ENCODE peak calls at places on chromosomes 12 and 14, in four cellular contexts. Q is upper lobe of left lung, L is tibial nerve, R is suprapubic skin. U is an unnamed sample.

GRCh38 chr14:53470351-53471043 is 317.4 kb upstream of the DDHD1 start:
- DNase-seq in L (no peak), Q (no peak), R (no peak), U (no peak)

GRCh38 chr14:93549578-93549977 is 118.8 kb downstream of the UNC79 start:
- DNase-seq in L (no peak), Q (no peak), R (no peak), U (no peak)

GRCh38 chr12:9625019-9625418 is 17.3 kb upstream of the KLRB1 start:
- DNase-seq in Q (no peak), R (no peak), L (no peak), U (no peak)

GRCh38 chr12:94571556-94571955 is 78.8 kb downstream of the TMCC3 start:
- DNase-seq in L (no peak), R (no peak), Q (no peak), U (peak; percentile 81)

GRCh38 chr12:132067182-132067581 is 76.9 kb downstream of the DDX51 start:
- DNase-seq in R (no peak), L (no peak), Q (no peak), U (no peak)

GRCh38 chr12:126772171-126772864 is 1494.7 kb upstream of the TMEM132C start:
- DNase-seq in L (no peak), R (no peak), Q (no peak), U (peak; percentile 15)

GRCh38 chr14:94775875-94776217 is 5.9 kb upstream of the GSC start:
- DNase-seq in L (no peak), R (no peak), Q (no peak), U (no peak)

GRCh38 chr14:56004807-56005579 is 113.2 kb upstream of the PELI2 start:
- DNase-seq in L (no peak), Q (no peak), R (no peak), U (peak; percentile 69)

GRCh38 chr14:100538566-100539318 is 48.5 kb downstream of the BEGAIN start:
- DNase-seq in R (peak; percentile 65), Q (peak; percentile 84), L (peak; percentile 11), U (peak; percentile 4)

GRCh38 chr12:74539261-74539660 is 1.6 kb downstream of the ATXN7L3B start:
- DNase-seq in L (no peak), Q (no peak), R (no peak), U (no peak)

GRCh38 chr14:65854215-65854614 is 441.7 kb downstream of the FUT8 start:
- DNase-seq in R (no peak), Q (no peak), L (no peak), U (no peak)

GRCh38 chr12:94603434-94604068 is 46.8 kb downstream of the TMCC3 start:
- DNase-seq in L (no peak), Q (no peak), R (no peak), U (peak; percentile 69)

GRCh38 chr14:56905282-56905681 is 95.0 kb upstream of the OTX2 start:
- DNase-seq in L (no peak), Q (no peak), R (no peak), U (no peak)

GRCh38 chr12:124520258-124520657 is 47.2 kb downstream of the NCOR2 start:
- DNase-seq in Q (no peak), L (no peak), R (no peak), U (peak; percentile 44)

GRCh38 chr12:111156304-111156703 is 212.6 kb downstream of the PHETA1 start:
- DNase-seq in L (no peak), R (no peak), Q (no peak), U (no peak)

GRCh38 chr12:105882404-105882803 is 256.4 kb downstream of the NUAK1 start:
- DNase-seq in L (peak; percentile 38), R (peak; percentile 67), Q (no peak), U (no peak)

GRCh38 chr12:105876426-105876927 is 262.3 kb downstream of the NUAK1 start:
- DNase-seq in L (no peak), R (no peak), Q (no peak), U (no peak)

GRCh38 chr12:105878964-105879363 is 259.8 kb downstream of the NUAK1 start:
- DNase-seq in R (no peak), Q (no peak), L (no peak), U (no peak)

DNA sequence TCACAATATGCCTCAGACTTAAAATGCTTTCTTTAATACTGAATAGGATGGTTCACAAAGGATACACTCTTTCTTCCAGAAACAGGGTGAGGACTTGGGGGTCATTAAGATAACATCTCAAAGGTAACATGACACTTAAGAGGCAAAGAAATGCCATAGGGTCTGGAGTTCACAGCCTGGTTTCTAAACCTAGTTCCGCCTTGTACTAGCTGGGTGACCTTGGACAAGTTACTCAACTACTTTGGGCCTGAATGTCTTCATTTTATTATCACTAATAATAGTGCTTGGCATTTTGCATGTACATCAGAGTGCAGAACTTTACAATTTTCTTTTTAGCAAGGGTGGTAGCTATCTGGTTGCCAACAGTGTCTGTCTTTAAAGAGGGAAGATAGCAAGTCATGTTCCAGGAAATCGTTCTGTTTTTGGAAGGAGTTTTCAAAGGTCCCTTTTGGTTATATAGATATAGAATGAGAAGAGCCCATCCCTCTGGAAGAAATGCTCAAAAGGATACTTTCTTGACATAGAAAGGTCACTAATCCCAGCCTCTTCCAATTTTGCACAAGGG is 257.8 kb downstream of the NUAK1 start:
- DNase-seq in R (no peak), L (no peak), Q (no peak), U (no peak)
- TF ChIP-seq EP300 in R (no peak), L (no peak), Q (no peak), U (no peak)

DNA sequence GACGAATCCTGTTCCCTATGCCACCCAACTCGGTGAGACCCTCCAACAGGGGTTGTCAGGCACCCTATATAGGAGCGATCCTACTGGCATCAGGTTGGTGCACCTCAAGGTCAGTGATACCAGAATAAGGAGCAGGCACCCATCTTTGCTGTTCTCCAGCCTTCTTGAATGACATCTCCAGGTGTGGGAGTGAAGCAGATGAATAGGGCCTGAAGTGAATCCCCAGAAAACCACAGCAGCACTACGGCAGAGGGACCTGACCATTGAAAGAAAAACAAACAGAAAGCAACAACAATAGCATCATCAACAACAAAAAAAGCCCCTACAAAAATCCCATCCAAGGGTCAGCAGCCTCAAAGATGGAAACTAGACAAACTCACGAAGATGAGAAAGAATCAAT is 445.2 kb upstream of the ATP2B1 start:
- DNase-seq in Q (no peak), R (no peak), L (no peak), U (no peak)
- H3K4me1 ChIP-seq in Q (no peaks in the 10 kb centered on the region), R (no peaks in the 10 kb centered on the region), L (no peaks in the 10 kb centered on the region), U (no peaks in the 10 kb centered on the region)

DNA sequence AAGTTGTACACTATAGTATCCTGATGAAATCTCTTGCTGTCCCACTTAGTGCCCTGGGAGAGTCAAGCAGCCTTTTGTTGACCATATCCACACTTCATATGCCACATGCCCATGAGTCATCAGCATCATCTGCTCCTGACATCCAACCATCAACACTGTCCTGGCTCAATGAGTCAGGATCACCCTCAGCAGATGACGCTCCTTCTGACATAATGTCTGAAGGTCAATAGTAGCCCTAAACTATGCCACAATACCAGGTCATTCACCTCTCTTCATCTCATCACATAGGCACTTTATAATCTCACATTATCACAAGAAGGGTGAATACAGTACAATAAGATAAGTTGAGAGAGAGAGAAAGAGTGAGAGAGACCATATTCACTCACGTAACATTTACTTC is 369.0 kb upstream of the FAR2 start:
- DNase-seq in L (no peak), Q (no peak), R (no peak), U (peak; percentile 9)
- TF ChIP-seq EP300 in L (no peak), Q (no peak), R (no peak), U (no peak)

DNA sequence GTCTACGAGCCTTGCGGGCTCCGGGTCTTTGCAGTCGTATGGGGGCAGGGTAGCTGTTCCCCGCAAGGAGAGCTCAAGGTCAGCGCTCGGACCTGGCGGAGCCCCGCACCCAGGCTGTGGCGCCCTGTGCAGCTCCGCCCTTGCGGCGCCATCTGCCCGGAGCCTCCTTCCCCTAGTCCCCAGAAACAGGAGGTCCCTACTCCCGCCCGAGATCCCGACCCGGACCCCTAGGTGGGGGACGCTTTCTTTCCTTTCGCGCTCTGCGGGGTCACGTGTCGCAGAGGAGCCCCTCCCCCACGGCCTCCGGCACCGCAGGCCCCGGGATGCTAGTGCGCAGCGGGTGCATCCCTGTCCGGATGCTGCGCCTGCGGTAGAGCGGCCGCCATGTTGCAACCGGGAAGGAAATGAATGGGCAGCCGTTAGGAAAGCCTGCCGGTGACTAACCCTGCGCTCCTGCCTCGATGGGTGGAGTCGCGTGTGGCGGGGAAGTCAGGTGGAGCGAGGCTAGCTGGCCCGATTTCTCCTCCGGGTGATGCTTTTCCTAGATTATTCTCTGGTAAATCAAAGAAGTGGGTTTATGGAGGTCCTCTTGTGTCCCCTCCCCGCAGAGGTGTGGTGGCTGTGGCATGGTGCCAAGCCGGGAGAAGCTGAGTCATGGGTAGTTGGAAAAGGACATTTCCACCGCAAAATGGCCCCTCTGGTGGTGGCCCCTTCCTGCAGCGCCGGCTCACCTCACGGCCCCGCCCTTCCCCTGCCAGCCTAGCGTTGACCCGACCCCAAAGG is 788 bp downstream of the GAPDH start:
- DNase-seq in Q (peak; percentile 93), R (peak; percentile 93), L (peak; percentile 50), U (peak; percentile 82)
- H3K4me1 ChIP-seq in Q (peaks cover 54% of the 10 kb centered on the region), R (peaks cover 62% of the 10 kb centered on the region), L (peaks cover 39% of the 10 kb centered on the region), U (peaks cover 34% of the 10 kb centered on the region)

GRCh38 chr12:110075880-110076279 is 27.6 kb upstream of the C12orf76 start:
- DNase-seq in L (no peak), Q (no peak), R (no peak), U (no peak)

GRCh38 chr12:110071504-110071903 is 23.2 kb upstream of the C12orf76 start:
- DNase-seq in R (no peak), L (no peak), Q (no peak), U (no peak)

GRCh38 chr12:110073049-110073831 is 24.9 kb upstream of the C12orf76 start:
- DNase-seq in Q (no peak), L (peak; percentile 47), R (no peak), U (peak; percentile 33)

GRCh38 chr12:110071967-110072366 is 23.6 kb upstream of the C12orf76 start:
- DNase-seq in R (no peak), Q (no peak), L (no peak), U (no peak)

DNA sequence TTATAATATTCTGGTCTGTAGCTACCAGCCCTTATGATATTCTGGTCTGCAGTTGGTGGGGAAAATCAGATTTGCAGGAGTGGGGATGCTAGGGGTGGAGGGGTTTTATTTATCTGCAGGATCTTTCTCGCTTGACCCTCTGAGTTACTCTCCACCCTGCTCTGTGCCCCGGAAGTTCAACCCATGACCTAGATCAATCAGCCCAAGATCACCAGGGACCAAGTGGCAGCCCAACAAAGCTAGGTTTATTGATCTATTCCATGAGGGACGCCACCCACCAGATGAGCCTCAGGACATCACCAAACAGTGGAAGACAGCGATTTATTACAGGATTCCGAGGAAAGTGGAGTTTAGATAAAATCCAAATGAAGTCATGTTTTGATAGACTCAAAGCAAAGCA is 25.8 kb upstream of the C12orf76 start:
- DNase-seq in Q (no peak), R (no peak), L (no peak), U (no peak)
- TF ChIP-seq EP300 in Q (no peak), R (no peak), L (no peak), U (no peak)

GRCh38 chr12:50639721-50640120 is 124.2 kb upstream of the ATF1 start:
- DNase-seq in Q (no peak), R (no peak), L (no peak), U (no peak)
- H3K4me1 ChIP-seq in Q (peaks cover 17% of the 10 kb centered on the region), R (peaks cover 48% of the 10 kb centered on the region), L (peaks cover 6% of the 10 kb centered on the region), U (no peaks in the 10 kb centered on the region)

DNA sequence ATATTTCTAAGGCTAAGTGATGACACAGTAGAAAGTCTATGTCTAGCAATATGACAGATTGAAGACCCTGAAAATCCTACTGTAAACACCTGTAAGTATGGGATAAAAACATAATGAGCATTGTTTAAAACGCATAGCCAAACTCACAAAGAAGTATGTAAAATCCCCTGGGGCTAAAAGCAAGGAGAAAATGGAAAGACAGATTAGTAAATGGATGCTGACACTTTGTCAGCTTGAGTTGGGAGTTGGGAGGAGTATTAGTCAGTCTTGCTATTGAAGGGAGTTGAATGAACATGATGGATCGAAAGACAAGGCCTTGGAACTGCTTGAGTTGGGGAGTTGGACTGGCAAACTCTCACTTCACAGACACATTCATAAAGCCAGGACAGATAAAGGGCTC is 79.0 kb upstream of the PRKD1 start:
- DNase-seq in R (no peak), L (no peak), Q (no peak), U (no peak)
- TF ChIP-seq EP300 in R (no peak), L (no peak), Q (no peak), U (no peak)